ENCODE peak calls at places on chromosomes 11 and 22, in six cellular contexts. X is H1, M is neuronal stem cell, S is IMR-90, B is H9, C is mesenchymal stem cell. U is an unnamed sample.

GRCh38 chr11:87239001-87239400 is 201.3 kb downstream of the TMEM135 start:
- DNase-seq in S (no peak), X (no peak), M (no peak), C (no peak), B (no peak), U (no peak)

GRCh38 chr22:47918936-47919505 is 1156.6 kb downstream of the TBC1D22A start:
- DNase-seq in M (peak; percentile 79), X (no peak), C (no peak), S (no peak), B (no peak), U (no peak)

GRCh38 chr22:50199836-50200332 is 927 bp upstream of the SELENOO start:
- DNase-seq in X (no peak), C (peak; percentile 48), M (no peak), B (peak; percentile 82), S (no peak), U (peak; percentile 77)

GRCh38 chr22:34841911-34842310 is 224.0 kb upstream of the ISX start:
- DNase-seq in M (no peak), C (no peak), S (no peak), B (no peak), X (no peak), U (no peak)

GRCh38 chr11:65417221-65417701 is 5.3 kb upstream of the NEAT1 start:
- DNase-seq in X (no peak), B (peak; percentile 40), C (peak; percentile 38), S (no peak), M (no peak), U (peak; percentile 56)

GRCh38 chr11:65611028-65611757 is 2.8 kb downstream of the MAP3K11 start:
- DNase-seq in B (no peak), M (no peak), S (no peak), C (no peak), X (no peak), U (peak; percentile 55)

GRCh38 chr22:50568626-50569025 is 5.9 kb upstream of the SYCE3 start:
- DNase-seq in C (no peak), M (no peak), B (no peak), X (no peak), S (no peak), U (no peak)

GRCh38 chr22:32331918-32332725 is 25.5 kb upstream of the RFPL3 start:
- DNase-seq in C (no peak), M (no peak), S (no peak), B (peak; percentile 22), X (no peak), U (no peak)

GRCh38 chr11:16749092-16749491 is 10.6 kb downstream of the C11orf58 start:
- DNase-seq in B (no peak), S (no peak), X (no peak), C (no peak), M (no peak), U (no peak)

GRCh38 chr11:86784247-86784681 is 16.1 kb upstream of the PRSS23 start:
- DNase-seq in C (peak; percentile 45), X (no peak), B (no peak), M (no peak), S (peak; percentile 49), U (no peak)

GRCh38 chr11:23278121-23278520 is 417.8 kb upstream of the CCDC179 start:
- DNase-seq in M (no peak), B (no peak), S (peak; percentile 81), X (no peak), C (peak; percentile 53), U (no peak)

GRCh38 chr11:2901854-2902783 is 16.5 kb upstream of the CDKN1C start:
- DNase-seq in C (peak; percentile 93), B (peak; percentile 98), S (peak; percentile 87), M (peak; percentile 76), X (peak; percentile 73), U (peak; percentile 95)

GRCh38 chr22:27800250-27801131 is 1.1 kb downstream of the MN1 start:
- DNase-seq in X (no peak), S (no peak), M (peak; percentile 59), B (no peak), C (peak; percentile 34), U (no peak)

GRCh38 chr11:68436985-68437926 is 23.3 kb upstream of the PPP6R3 start:
- DNase-seq in X (no peak), C (peak; percentile 89), B (no peak), M (no peak), S (peak; percentile 72), U (peak; percentile 69)
- H2BK5ac ChIP-seq in X (peak overlapping the region; percentile 60), C (no peak overlapping the region), B (no peak overlapping the region), M (no peak overlapping the region), S (peak overlapping the region; percentile 78), U (no peak overlapping the region)

GRCh38 chr22:38494498-38494897 is 11.6 kb downstream of the DDX17 start:
- DNase-seq in S (peak; percentile 77), X (no peak), B (no peak), C (no peak), M (no peak), U (no peak)

GRCh38 chr22:38501797-38502672 is 4.1 kb downstream of the DDX17 start:
- DNase-seq in C (no peak), M (no peak), X (no peak), S (no peak), B (no peak), U (no peak)

GRCh38 chr22:38503021-38503420 is 3.1 kb downstream of the DDX17 start:
- DNase-seq in S (no peak), X (no peak), B (no peak), C (no peak), M (no peak), U (no peak)

GRCh38 chr22:38494939-38495338 is 11.2 kb downstream of the DDX17 start:
- DNase-seq in M (no peak), C (no peak), X (no peak), B (no peak), S (no peak), U (peak; percentile 51)

DNA sequence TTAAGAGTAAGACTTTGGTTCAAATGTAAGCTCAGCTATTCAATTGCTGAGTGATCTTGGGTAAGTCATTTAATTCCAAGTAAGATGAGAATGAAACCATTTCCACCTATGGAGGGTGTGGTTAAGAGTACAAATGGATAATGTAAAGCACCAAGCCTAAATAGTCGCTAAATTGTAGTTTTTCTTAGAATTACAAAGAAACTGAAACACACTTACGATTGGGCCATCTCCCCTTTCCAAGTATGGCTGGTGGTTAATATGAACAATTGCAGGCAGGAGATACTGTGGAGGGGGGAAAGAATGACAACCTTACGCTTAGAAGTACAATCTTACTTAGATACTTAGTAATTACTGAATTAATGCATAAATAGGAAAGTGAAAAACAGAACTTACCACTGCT is 8.2 kb downstream of the DDX17 start:
- DNase-seq in X (no peak), C (no peak), S (no peak), M (no peak), B (no peak), U (no peak)
- H3K9ac ChIP-seq in X (no peak overlapping the region), C (no peak overlapping the region), S (no peak overlapping the region), M (no peak overlapping the region), B (no peak overlapping the region), U (no peak overlapping the region)

DNA sequence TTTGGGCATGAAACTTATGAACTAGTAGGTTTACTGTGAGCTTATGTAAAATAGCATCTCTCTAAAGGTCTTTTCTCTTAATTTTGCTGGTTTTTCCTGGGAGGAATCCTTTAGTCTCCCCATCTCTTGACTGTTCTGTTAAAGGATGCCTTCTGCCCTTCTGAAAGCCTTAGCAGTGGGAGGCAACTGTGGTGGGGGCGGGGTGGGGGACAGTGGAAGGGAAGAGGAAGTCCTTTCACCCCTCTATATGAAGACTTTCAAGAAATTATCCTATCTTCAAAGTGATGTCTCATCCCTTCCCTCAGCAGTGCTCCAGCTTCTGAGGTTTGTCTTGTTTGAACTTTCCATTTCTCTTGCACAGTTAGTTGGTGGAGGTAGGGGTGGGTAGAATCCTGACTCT is 73.1 kb downstream of the ELP4 start:
- DNase-seq in C (no peak), B (no peak), X (no peak), S (no peak), M (no peak), U (no peak)
- H3K23ac ChIP-seq in C (no peak overlapping the region), B (no peak overlapping the region), X (no peak overlapping the region), S (no peak overlapping the region), M (no peak overlapping the region), U (no peak overlapping the region)

DNA sequence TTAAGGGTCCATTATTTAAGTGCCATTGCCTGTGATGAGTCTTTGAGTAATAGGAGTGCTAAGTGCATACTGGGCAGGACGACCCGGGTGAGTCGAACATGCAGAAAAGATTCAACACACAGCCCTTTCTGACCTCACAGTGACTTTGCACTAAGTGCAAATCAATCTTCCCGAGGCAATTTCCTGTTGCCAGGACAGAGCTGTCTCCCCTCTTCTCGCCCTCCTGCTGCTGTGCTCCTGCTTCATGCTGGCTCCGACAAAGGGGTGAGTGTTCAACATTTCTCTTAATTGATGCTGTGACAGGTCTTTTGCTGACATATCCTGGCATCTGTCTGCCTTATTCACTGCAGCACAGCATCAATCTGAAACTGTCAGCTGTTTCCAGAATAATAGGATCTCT is 42.0 kb downstream of the MCHR1 start:
- DNase-seq in B (peak; percentile 43), M (no peak), C (peak; percentile 76), S (peak; percentile 71), X (no peak), U (peak; percentile 73)
- H2BK5ac ChIP-seq in B (no peak overlapping the region), M (no peak overlapping the region), C (no peak overlapping the region), S (no peak overlapping the region), X (no peak overlapping the region), U (no peak overlapping the region)

GRCh38 chr11:8098879-8099278 is 17.9 kb downstream of the TUB start:
- DNase-seq in M (no peak), B (no peak), S (peak; percentile 33), C (no peak), X (no peak), U (no peak)
- H3K9ac ChIP-seq in M (no peak overlapping the region), B (no peak overlapping the region), S (no peak overlapping the region), C (peak overlapping the region; percentile 75), X (no peak overlapping the region), U (no peak overlapping the region)

U was measured in mesendoderm.